ENCODE peak calls at places on chromosomes 11 and 22, in ten cellular contexts. R, P, I, Q, A, U, J, S, V and X are unnamed samples.

GRCh38 chr11:105179542-105180278 is 40.1 kb upstream of the CARD18 start:
- DNase-seq in S (no peak), Q (no peak), A (no peak), V (no peak), R (no peak), J (no peak), P (no peak), I (no peak), U (no peak), X (peak; percentile 64)

GRCh38 chr11:125341676-125342075 is 154.4 kb downstream of the FEZ1 start:
- DNase-seq in I (no peak), R (no peak), V (no peak), Q (no peak), J (no peak), P (no peak), S (no peak), A (no peak), U (no peak), X (no peak)

GRCh38 chr22:35150163-35151107 is 84.5 kb downstream of the ISX start:
- DNase-seq in S (peak; percentile 40), A (peak; percentile 37), U (no peak), J (peak; percentile 37), R (peak; percentile 77), P (peak; percentile 19), Q (peak; percentile 33), V (peak; percentile 52), I (peak; percentile 71), X (peak; percentile 56)

GRCh38 chr11:45761659-45762058 is 43.3 kb upstream of the SLC35C1 start:
- DNase-seq in I (no peak), P (no peak), R (no peak), Q (no peak), U (no peak), V (no peak), A (no peak), S (no peak), J (no peak), X (no peak)

GRCh38 chr22:35904332-35904692 is 124.3 kb downstream of the RBFOX2 start:
- DNase-seq in U (no peak), J (no peak), P (no peak), V (no peak), R (no peak), Q (no peak), I (no peak), A (no peak), S (no peak), X (no peak)

GRCh38 chr22:35205141-35205775 is 52.0 kb upstream of the HMGXB4 start:
- DNase-seq in S (no peak), J (no peak), Q (no peak), U (no peak), V (no peak), R (no peak), P (no peak), I (no peak), A (no peak), X (no peak)

GRCh38 chr11:1952806-1953482 is 5.8 kb downstream of the MRPL23 start:
- DNase-seq in I (no peak), J (no peak), Q (no peak), V (no peak), U (no peak), R (no peak), A (no peak), S (no peak), P (no peak), X (no peak)

GRCh38 chr22:20748820-20749428 is 25.0 kb upstream of the SERPIND1 start:
- DNase-seq in V (no peak), P (no peak), A (no peak), U (no peak), I (no peak), R (no peak), J (no peak), Q (no peak), S (no peak), X (no peak)

GRCh38 chr11:127492025-127492424 is 491.5 kb upstream of the KIRREL3 start:
- DNase-seq in A (no peak), S (no peak), P (no peak), I (no peak), Q (no peak), R (no peak), V (no peak), J (no peak), U (no peak), X (peak; percentile 50)

GRCh38 chr11:117876341-117877119 is at the start of gene FXYD6:
- DNase-seq in Q (no peak), P (no peak), J (no peak), R (peak; percentile 77), S (no peak), U (no peak), A (peak; percentile 52), V (peak; percentile 73), I (peak; percentile 91), X (no peak)

GRCh38 chr11:67160872-67161783 is 42.1 kb downstream of the KDM2A start:
- DNase-seq in A (no peak), U (no peak), R (no peak), Q (no peak), P (no peak), V (no peak), I (no peak), J (no peak), S (no peak), X (no peak)

GRCh38 chr11:15692739-15693138 is 578.0 kb downstream of the INSC start:
- DNase-seq in V (no peak), Q (no peak), A (no peak), J (no peak), P (no peak), U (no peak), I (no peak), S (no peak), R (no peak), X (no peak)

GRCh38 chr22:35465109-35465701 is 65.3 kb downstream of the MCM5 start:
- DNase-seq in P (no peak), U (no peak), R (no peak), J (no peak), V (peak; percentile 68), S (no peak), Q (no peak), A (peak; percentile 74), I (no peak), X (no peak)

GRCh38 chr11:13446444-13446843 is 16.6 kb downstream of the BTBD10 start:
- DNase-seq in R (no peak), J (peak; percentile 4), P (no peak), V (no peak), Q (no peak), S (no peak), I (no peak), A (no peak), U (no peak), X (no peak)